ENCODE peak calls at places on chromosomes 12 and 14, in seven cellular contexts. Z is neural progenitor cell, C is trophoblast cell, L is GM23248, Y is mesenchymal stem cell, I is PC-9, E is IMR-90. S is an unnamed sample.
A peak's percentile ranks its signal among the peaks of the same experiment; 100 is the strongest.

GRCh38 chr12:113961921-113962710 is 4.0 kb downstream of the RBM19 start:
- DNase-seq in Z (no peak), C (no peak), L (peak; percentile 69), Y (peak; percentile 73), I (no peak), E (peak; percentile 72), S (no peak)

GRCh38 chr14:24232645-24233537 is at the start of gene GMPR2:
- DNase-seq in Z (no peak), C (no peak), L (peak; percentile 54), Y (peak; percentile 26), I (no peak), E (no peak), S (no peak)

GRCh38 chr14:77268989-77269595 is 1.9 kb downstream of the NGB start:
- DNase-seq in Z (no peak), C (no peak), L (no peak), Y (no peak), I (no peak), E (no peak), S (no peak)

GRCh38 chr14:32757568-32757967 is 181.1 kb upstream of the NPAS3 start:
- DNase-seq in Z (no peak), C (no peak), L (no peak), Y (no peak), I (no peak), E (no peak), S (no peak)

GRCh38 chr14:104800600-104801283 is at the start of gene ZBTB42:
- DNase-seq in Z (peak; percentile 69), C (peak; percentile 68), L (peak; percentile 70), Y (peak; percentile 64), I (peak; percentile 73), E (peak; percentile 48), S (no peak)

GRCh38 chr12:95277139-95277538 is 59.5 kb downstream of the VEZT start:
- DNase-seq in Z (no peak), C (no peak), L (peak; percentile 82), Y (peak; percentile 78), I (no peak), E (peak; percentile 97), S (no peak)

GRCh38 chr12:97568336-97569180 is 106.0 kb downstream of the RMST start:
- DNase-seq in Z (no peak), C (peak; percentile 75), L (no peak), Y (no peak), I (peak; percentile 99), E (no peak), S (no peak)

GRCh38 chr12:14167005-14167628 is 185.7 kb upstream of the GRIN2B start:
- DNase-seq in Z (peak; percentile 71), C (peak; percentile 17), L (peak; percentile 60), Y (peak; percentile 56), I (peak; percentile 46), E (peak; percentile 41), S (peak; percentile 61)

GRCh38 chr12:123532808-123533649 is 490 bp downstream of the RILPL1 start:
- DNase-seq in Z (peak; percentile 81), C (peak; percentile 65), L (peak; percentile 74), Y (peak; percentile 68), I (no peak), E (peak; percentile 24), S (no peak)

GRCh38 chr12:91316825-91317224 is 134.2 kb upstream of the DCN start:
- DNase-seq in Z (no peak), C (no peak), L (peak; percentile 36), Y (peak; percentile 69), I (no peak), E (peak; percentile 69), S (no peak)

GRCh38 chr14:57502581-57503254 is 9.1 kb upstream of the CCDC198 start:
- DNase-seq in Z (no peak), C (no peak), L (peak; percentile 15), Y (no peak), I (no peak), E (no peak), S (no peak)

GRCh38 chr14:72800848-72801370 is 93.0 kb downstream of the DPF3 start:
- DNase-seq in Z (no peak), C (no peak), L (no peak), Y (no peak), I (no peak), E (no peak), S (no peak)

GRCh38 chr14:101729382-101729781 is 32.1 kb upstream of the PPP2R5C start:
- DNase-seq in Z (no peak), C (no peak), L (no peak), Y (no peak), I (peak; percentile 31), E (no peak), S (no peak)

GRCh38 chr14:23588884-23589598 is 10.5 kb upstream of the JPH4 start:
- DNase-seq in Z (peak; percentile 89), C (peak; percentile 89), L (peak; percentile 80), Y (peak; percentile 91), I (peak; percentile 62), E (peak; percentile 84), S (peak; percentile 81)

GRCh38 chr12:26867084-26867483 is 34.1 kb upstream of the ITPR2 start:
- DNase-seq in Z (no peak), C (no peak), L (no peak), Y (no peak), I (no peak), E (no peak), S (no peak)

GRCh38 chr12:13680916-13681315 is 300.5 kb downstream of the GRIN2B start:
- DNase-seq in Z (no peak), C (no peak), L (no peak), Y (no peak), I (no peak), E (no peak), S (no peak)

GRCh38 chr14:64337901-64338615 is 43.9 kb upstream of the ESR2 start:
- DNase-seq in Z (peak; percentile 91), C (peak; percentile 84), L (peak; percentile 87), Y (peak; percentile 75), I (peak; percentile 74), E (peak; percentile 58), S (no peak)

GRCh38 chr12:53414756-53415417 is 8.8 kb upstream of the AMHR2 start:
- DNase-seq in Z (peak; percentile 26), C (no peak), L (no peak), Y (no peak), I (no peak), E (no peak), S (no peak)

GRCh38 chr12:2586159-2587035 is 208.4 kb upstream of the FKBP4 start:
- DNase-seq in Z (no peak), C (no peak), L (no peak), Y (peak; percentile 7), I (no peak), E (peak; percentile 9), S (no peak)

GRCh38 chr14:32728957-32729356 is 209.7 kb upstream of the NPAS3 start:
- DNase-seq in Z (peak; percentile 17), C (no peak), L (no peak), Y (peak; percentile 12), I (no peak), E (no peak), S (no peak)

GRCh38 chr12:102343361-102344121 is 136.8 kb downstream of the IGF1 start:
- DNase-seq in Z (peak; percentile 37), C (peak; percentile 52), L (peak; percentile 5), Y (no peak), I (peak; percentile 55), E (peak; percentile 16), S (no peak)

DNA sequence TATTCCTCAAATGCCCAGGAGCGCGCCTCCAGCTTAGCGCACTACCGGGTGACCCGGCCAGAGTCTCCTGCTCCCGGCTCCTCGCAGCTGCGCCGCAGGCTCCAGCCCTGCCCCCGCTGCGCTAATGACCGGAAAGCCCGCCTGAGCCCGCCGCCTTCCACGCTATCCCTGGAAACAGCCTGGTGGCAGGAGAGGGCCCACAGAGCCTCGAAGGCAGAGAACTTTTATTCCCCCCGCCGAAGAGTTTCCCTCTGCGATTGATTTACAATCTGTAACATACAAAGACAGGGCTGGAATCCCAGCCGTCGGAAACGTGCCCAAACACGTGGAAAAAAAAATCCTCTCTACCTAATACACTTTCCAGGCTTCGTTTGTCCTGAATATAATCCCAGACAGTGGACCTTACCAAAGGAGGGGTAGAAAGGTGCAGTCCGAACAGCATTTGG is 1.5 kb downstream of the COL2A1 start:
- DNase-seq in Z (peak; percentile 81), C (peak; percentile 25), L (peak; percentile 71), Y (peak; percentile 58), I (no peak), E (peak; percentile 31), S (no peak)
- H3K4me2 ChIP-seq in Z (peak overlapping the region; percentile 82), C (peak overlapping the region; percentile 89), L (peak overlapping the region; percentile 89), Y (peak overlapping the region; percentile 88), I (no peak overlapping the region), E (peak overlapping the region; percentile 83), S (no peak overlapping the region)

GRCh38 chr14:69475194-69475818 is 9.2 kb upstream of the PLEKHD1 start:
- DNase-seq in Z (peak; percentile 47), C (no peak), L (peak; percentile 37), Y (peak; percentile 17), I (no peak), E (peak; percentile 7), S (no peak)
- H3K4me2 ChIP-seq in Z (no peak overlapping the region), C (no peak overlapping the region), L (no peak overlapping the region), Y (no peak overlapping the region), I (no peak overlapping the region), E (no peak overlapping the region), S (no peak overlapping the region)

GRCh38 chr12:34373926-34374325 is 351.6 kb downstream of the ALG10 start:
- DNase-seq in Z (no peak), C (no peak), L (no peak), Y (no peak), I (no peak), E (no peak), S (no peak)

GRCh38 chr12:34384693-34385092 is 362.4 kb downstream of the ALG10 start:
- DNase-seq in Z (no peak), C (no peak), L (no peak), Y (no peak), I (no peak), E (no peak), S (no peak)

GRCh38 chr12:34376133-34376799 is 354.0 kb downstream of the ALG10 start:
- DNase-seq in Z (no peak), C (no peak), L (no peak), Y (no peak), I (no peak), E (no peak), S (no peak)

GRCh38 chr12:34377243-34378035 is 355.1 kb downstream of the ALG10 start:
- DNase-seq in Z (no peak), C (no peak), L (no peak), Y (no peak), I (no peak), E (no peak), S (no peak)

GRCh38 chr12:34379142-34379541 is 356.8 kb downstream of the ALG10 start:
- DNase-seq in Z (no peak), C (no peak), L (no peak), Y (no peak), I (no peak), E (no peak), S (no peak)
- H3K4me2 ChIP-seq in Z (no peak overlapping the region), C (no peak overlapping the region), L (no peak overlapping the region), Y (no peak overlapping the region), I (peak overlapping the region; percentile 18), E (no peak overlapping the region), S (no peak overlapping the region)

DNA sequence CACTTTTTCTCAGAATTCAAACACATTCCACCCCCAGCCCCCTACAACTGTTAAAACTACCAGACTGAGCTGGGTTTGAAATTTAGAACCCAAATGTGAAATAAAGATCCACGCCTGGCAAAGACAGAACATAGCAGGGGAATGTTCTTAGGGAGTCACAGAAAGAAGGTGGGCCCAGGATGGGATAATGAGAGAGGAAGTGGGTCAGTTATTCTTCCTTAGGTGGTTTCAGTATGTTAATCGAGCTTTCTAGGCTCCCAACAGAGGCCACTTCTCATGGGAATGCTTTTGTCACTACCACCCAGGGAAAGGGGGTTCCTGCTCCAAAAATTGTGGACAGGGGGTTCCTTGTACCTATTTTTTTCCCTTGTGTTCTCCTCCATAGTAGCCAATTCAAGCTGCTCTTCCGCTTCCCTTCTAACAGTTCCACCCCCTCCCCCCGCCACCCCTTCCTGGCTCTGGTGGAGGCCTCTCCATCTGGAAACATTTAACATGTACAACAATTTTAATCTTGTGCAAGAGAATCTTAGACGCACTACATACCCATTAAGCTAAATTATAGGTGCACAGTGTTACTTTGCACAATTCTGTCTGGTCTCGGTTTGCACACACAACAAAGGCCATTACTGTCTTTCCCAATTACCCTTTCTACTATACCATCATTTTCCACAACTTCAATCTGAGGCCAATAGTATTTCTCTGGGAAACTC is 218.1 kb downstream of the MON2 start:
- DNase-seq in Z (no peak), C (no peak), L (peak; percentile 88), Y (no peak), I (no peak), E (no peak), S (no peak)
- H3K4me2 ChIP-seq in Z (peak overlapping the region; percentile 25), C (no peak overlapping the region), L (peak overlapping the region; percentile 74), Y (no peak overlapping the region), I (no peak overlapping the region), E (no peak overlapping the region), S (no peak overlapping the region)